ENCODE peak calls at places on chromosomes 1 and 21, in five cellular contexts. One of them, this sample, is unnamed. For H3K27me3 and H3K36me3, the result is how much of the 10 kb centered on the place peaks cover.

GRCh38 chr1:207103892-207104373 is at the start of gene C4BPA:
- DNase-seq in right lobe of liver: peak
- DNase-seq in upper lobe of left lung: no peak
- DNase-seq in osteoblast: no peak
- DNase-seq in mesenchymal stem cell: no peak
- DNase-seq in this sample: no peak

GRCh38 chr1:41678141-41678878 is 193.8 kb upstream of the EDN2 start:
- DNase-seq in mesenchymal stem cell: no peak
- DNase-seq in right lobe of liver: no peak
- DNase-seq in osteoblast: no peak
- DNase-seq in upper lobe of left lung: no peak
- DNase-seq in this sample: no peak

GRCh38 chr1:225451840-225452515 is 24.1 kb upstream of the LBR start:
- DNase-seq in osteoblast: no peak
- DNase-seq in mesenchymal stem cell: no peak
- DNase-seq in upper lobe of left lung: no peak
- DNase-seq in right lobe of liver: peak
- DNase-seq in this sample: peak

GRCh38 chr21:46114963-46115362 is 17.1 kb downstream of the COL6A2 start:
- DNase-seq in right lobe of liver: peak
- DNase-seq in upper lobe of left lung: peak
- DNase-seq in mesenchymal stem cell: no peak
- DNase-seq in osteoblast: peak
- DNase-seq in this sample: peak

GRCh38 chr1:201999625-202000238 is 10.7 kb upstream of the ELF3 start:
- DNase-seq in upper lobe of left lung: no peak
- DNase-seq in right lobe of liver: no peak
- DNase-seq in osteoblast: peak
- DNase-seq in mesenchymal stem cell: peak
- DNase-seq in this sample: peak

GRCh38 chr1:59128239-59128736 is 168.6 kb upstream of the FGGY start:
- DNase-seq in right lobe of liver: no peak
- DNase-seq in osteoblast: no peak
- DNase-seq in upper lobe of left lung: no peak
- DNase-seq in mesenchymal stem cell: no peak
- DNase-seq in this sample: no peak

GRCh38 chr1:159211331-159212136 is 6.9 kb downstream of the ACKR1 start:
- DNase-seq in right lobe of liver: no peak
- DNase-seq in mesenchymal stem cell: peak
- DNase-seq in upper lobe of left lung: no peak
- DNase-seq in osteoblast: no peak
- DNase-seq in this sample: peak

GRCh38 chr1:36123357-36123756 is 1.7 kb downstream of the COL8A2 start:
- DNase-seq in mesenchymal stem cell: no peak
- DNase-seq in osteoblast: peak
- DNase-seq in upper lobe of left lung: no peak
- DNase-seq in right lobe of liver: no peak
- DNase-seq in this sample: peak

GRCh38 chr1:246383791-246384190 is 123.3 kb downstream of the SMYD3 start:
- DNase-seq in mesenchymal stem cell: no peak
- DNase-seq in upper lobe of left lung: no peak
- DNase-seq in osteoblast: no peak
- DNase-seq in right lobe of liver: no peak
- DNase-seq in this sample: no peak

GRCh38 chr1:222243902-222244301 is 304.0 kb downstream of the HHIPL2 start:
- DNase-seq in upper lobe of left lung: no peak
- DNase-seq in right lobe of liver: no peak
- DNase-seq in osteoblast: no peak
- DNase-seq in mesenchymal stem cell: no peak
- DNase-seq in this sample: no peak

GRCh38 chr1:4053160-4053748 is 153.2 kb upstream of the C1orf174 start:
- DNase-seq in upper lobe of left lung: no peak
- DNase-seq in osteoblast: no peak
- DNase-seq in mesenchymal stem cell: no peak
- DNase-seq in right lobe of liver: no peak
- DNase-seq in this sample: peak

GRCh38 chr1:117612517-117613248 is 6.8 kb downstream of the TENT5C start:
- DNase-seq in upper lobe of left lung: no peak
- DNase-seq in right lobe of liver: peak
- DNase-seq in osteoblast: peak
- DNase-seq in mesenchymal stem cell: peak
- DNase-seq in this sample: no peak

GRCh38 chr1:49102752-49103151 is 326.1 kb upstream of the BEND5 start:
- DNase-seq in right lobe of liver: no peak
- DNase-seq in upper lobe of left lung: no peak
- DNase-seq in mesenchymal stem cell: no peak
- DNase-seq in osteoblast: no peak
- DNase-seq in this sample: no peak

GRCh38 chr1:36324322-36324802 is 917 bp upstream of the EVA1B start:
- DNase-seq in osteoblast: no peak
- DNase-seq in right lobe of liver: no peak
- DNase-seq in mesenchymal stem cell: no peak
- DNase-seq in upper lobe of left lung: no peak
- DNase-seq in this sample: no peak

GRCh38 chr1:26291433-26291832 is 11.5 kb downstream of the SH3BGRL3 start:
- DNase-seq in mesenchymal stem cell: no peak
- DNase-seq in upper lobe of left lung: peak
- DNase-seq in right lobe of liver: no peak
- DNase-seq in osteoblast: no peak
- DNase-seq in this sample: peak

GRCh38 chr1:26295194-26296138 is 11.0 kb downstream of the UBXN11 start:
- DNase-seq in upper lobe of left lung: peak
- DNase-seq in mesenchymal stem cell: no peak
- DNase-seq in right lobe of liver: no peak
- DNase-seq in osteoblast: peak
- DNase-seq in this sample: no peak

GRCh38 chr1:26296340-26297056 is 9.9 kb downstream of the UBXN11 start:
- DNase-seq in right lobe of liver: no peak
- DNase-seq in mesenchymal stem cell: no peak
- DNase-seq in upper lobe of left lung: peak
- DNase-seq in osteoblast: peak
- DNase-seq in this sample: no peak

GRCh38 chr1:26291939-26292338 is 12.1 kb downstream of the SH3BGRL3 start:
- DNase-seq in right lobe of liver: no peak
- DNase-seq in mesenchymal stem cell: no peak
- DNase-seq in upper lobe of left lung: no peak
- DNase-seq in osteoblast: peak
- DNase-seq in this sample: no peak

DNA sequence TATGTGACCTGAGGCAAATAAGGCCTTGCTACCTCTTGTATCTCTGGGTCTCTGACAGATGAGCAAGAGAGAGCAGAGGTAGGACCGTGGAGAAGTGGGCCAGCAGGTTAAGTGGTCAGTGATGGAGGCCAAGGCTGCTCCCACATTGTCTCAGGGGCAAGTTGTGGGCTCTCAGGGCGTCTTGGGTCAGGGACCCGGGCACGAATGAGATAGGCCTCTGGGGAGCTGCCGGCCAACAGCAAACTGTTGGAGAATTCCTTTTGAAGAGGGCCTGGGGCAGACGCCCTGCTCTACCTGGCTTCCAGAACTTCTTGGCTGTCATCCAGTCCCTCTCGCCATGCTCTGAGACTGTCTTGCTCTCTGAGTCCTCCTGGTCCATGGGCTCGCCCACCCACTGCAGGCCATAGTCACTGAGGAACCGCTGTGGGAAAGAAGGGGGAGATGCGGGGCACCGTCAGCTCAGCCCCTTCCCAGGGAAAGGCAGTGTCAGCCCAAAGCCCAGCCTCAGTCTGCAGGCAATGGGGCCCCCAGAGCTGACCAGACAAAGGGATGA is 12.4 kb downstream of the UBXN11 start:
- DNase-seq in osteoblast: peak
- DNase-seq in upper lobe of left lung: no peak
- DNase-seq in right lobe of liver: no peak
- DNase-seq in mesenchymal stem cell: no peak
- DNase-seq in this sample: no peak
- H3K4me3 ChIP-seq in osteoblast: no peak
- H3K4me3 ChIP-seq in upper lobe of left lung: no peak
- H3K4me3 ChIP-seq in right lobe of liver: no peak
- H3K4me3 ChIP-seq in mesenchymal stem cell: no peak
- H3K4me3 ChIP-seq in this sample: no peak

DNA sequence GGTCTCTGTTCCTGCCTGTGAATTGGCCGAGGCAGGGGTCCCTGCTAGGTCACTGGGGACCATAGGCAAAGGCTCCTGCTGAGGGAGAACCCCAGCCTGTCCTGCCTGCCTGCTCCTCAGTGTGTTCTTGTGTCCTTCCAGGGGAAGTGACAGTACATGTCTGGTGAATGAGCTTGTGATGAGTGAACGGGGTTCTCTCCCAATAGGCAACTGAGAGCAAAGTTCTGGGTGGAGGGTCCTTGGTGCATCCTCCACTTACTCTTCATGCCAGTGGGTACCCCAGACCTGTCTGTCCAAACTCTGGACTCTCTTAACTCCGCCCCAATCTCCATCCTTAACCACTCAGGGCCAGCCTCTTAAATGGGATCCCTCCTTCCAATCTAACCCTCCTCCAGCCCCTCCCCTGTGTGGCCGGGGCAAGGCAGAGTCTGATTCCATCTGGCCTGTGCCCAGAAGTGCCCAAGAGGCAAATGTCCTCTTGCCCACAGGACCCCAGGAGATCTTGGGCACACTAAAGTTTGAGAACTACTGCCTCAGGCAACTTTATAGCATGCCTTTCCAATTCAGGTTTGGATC is 2.0 kb downstream of the XKR8 start:
- DNase-seq in osteoblast: peak
- DNase-seq in upper lobe of left lung: no peak
- DNase-seq in mesenchymal stem cell: no peak
- DNase-seq in right lobe of liver: no peak
- DNase-seq in this sample: peak
- H3K27me3 ChIP-seq in osteoblast: under half
- H3K27me3 ChIP-seq in upper lobe of left lung: under half
- H3K27me3 ChIP-seq in mesenchymal stem cell: under half
- H3K27me3 ChIP-seq in right lobe of liver: under half
- H3K27me3 ChIP-seq in this sample: under half

GRCh38 chr1:20683614-20684013 is 22.4 kb upstream of the DDOST start:
- DNase-seq in right lobe of liver: no peak
- DNase-seq in upper lobe of left lung: no peak
- DNase-seq in mesenchymal stem cell: no peak
- DNase-seq in osteoblast: peak
- DNase-seq in this sample: no peak
- H3K36me3 ChIP-seq in right lobe of liver: under half
- H3K36me3 ChIP-seq in upper lobe of left lung: under half
- H3K36me3 ChIP-seq in mesenchymal stem cell: under half
- H3K36me3 ChIP-seq in osteoblast: under half
- H3K36me3 ChIP-seq in this sample: under half

GRCh38 chr1:206035027-206035426 is 11.3 kb upstream of the CTSE start:
- DNase-seq in mesenchymal stem cell: no peak
- DNase-seq in upper lobe of left lung: no peak
- DNase-seq in osteoblast: no peak
- DNase-seq in right lobe of liver: no peak
- DNase-seq in this sample: no peak

GRCh38 chr1:206037521-206037920 is 13.8 kb upstream of the CTSE start:
- DNase-seq in upper lobe of left lung: no peak
- DNase-seq in right lobe of liver: no peak
- DNase-seq in osteoblast: no peak
- DNase-seq in mesenchymal stem cell: no peak
- DNase-seq in this sample: no peak

GRCh38 chr1:206039046-206039929 is 13.7 kb upstream of the RHEX start:
- DNase-seq in right lobe of liver: no peak
- DNase-seq in upper lobe of left lung: no peak
- DNase-seq in osteoblast: no peak
- DNase-seq in mesenchymal stem cell: no peak
- DNase-seq in this sample: no peak

GRCh38 chr1:206040328-206040727 is 12.6 kb upstream of the RHEX start:
- DNase-seq in upper lobe of left lung: no peak
- DNase-seq in osteoblast: no peak
- DNase-seq in right lobe of liver: no peak
- DNase-seq in mesenchymal stem cell: no peak
- DNase-seq in this sample: no peak

GRCh38 chr1:206036661-206037455 is 13.2 kb upstream of the CTSE start:
- DNase-seq in mesenchymal stem cell: no peak
- DNase-seq in upper lobe of left lung: no peak
- DNase-seq in osteoblast: no peak
- DNase-seq in right lobe of liver: no peak
- DNase-seq in this sample: no peak
- H3K4me3 ChIP-seq in mesenchymal stem cell: no peak
- H3K4me3 ChIP-seq in upper lobe of left lung: no peak
- H3K4me3 ChIP-seq in osteoblast: no peak
- H3K4me3 ChIP-seq in right lobe of liver: no peak
- H3K4me3 ChIP-seq in this sample: no peak

DNA sequence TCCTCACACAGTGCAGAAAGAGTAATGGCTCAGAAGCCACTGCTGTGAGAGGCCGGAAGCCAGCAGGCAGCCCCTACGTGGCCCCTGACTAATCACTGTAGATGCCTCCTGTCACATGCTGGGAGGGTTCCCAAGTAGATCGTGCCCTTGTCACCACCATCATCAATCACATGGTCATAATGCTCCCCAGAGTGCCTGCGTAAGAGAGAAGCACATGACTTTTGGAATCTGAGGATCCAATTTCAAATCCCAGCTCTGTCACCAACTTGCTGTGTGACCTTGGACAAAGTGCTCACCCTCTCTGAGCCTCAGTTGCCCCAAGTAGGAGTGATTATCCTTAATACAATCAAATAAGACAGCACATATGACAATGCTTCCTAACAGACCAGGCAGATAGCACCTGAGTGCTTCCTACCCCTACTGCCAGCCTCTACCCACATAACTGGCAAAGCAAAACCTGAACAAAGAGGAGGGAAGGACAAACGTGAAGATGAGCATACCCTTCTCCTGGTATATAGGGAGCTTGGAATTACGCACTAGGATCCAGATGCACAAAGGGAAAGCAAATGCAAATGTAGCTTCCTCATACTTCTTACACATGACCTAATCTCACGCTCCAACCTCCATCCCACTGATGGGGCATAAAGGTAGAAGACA is 65.7 kb downstream of the SDC3 start:
- DNase-seq in right lobe of liver: no peak
- DNase-seq in mesenchymal stem cell: peak
- DNase-seq in upper lobe of left lung: no peak
- DNase-seq in osteoblast: no peak
- DNase-seq in this sample: no peak
- H3K27me3 ChIP-seq in right lobe of liver: under half
- H3K27me3 ChIP-seq in mesenchymal stem cell: half or more
- H3K27me3 ChIP-seq in upper lobe of left lung: under half
- H3K27me3 ChIP-seq in osteoblast: under half
- H3K27me3 ChIP-seq in this sample: under half

GRCh38 chr1:55141295-55141893 is 73.8 kb downstream of the USP24 start:
- DNase-seq in mesenchymal stem cell: no peak
- DNase-seq in right lobe of liver: no peak
- DNase-seq in osteoblast: peak
- DNase-seq in upper lobe of left lung: no peak
- DNase-seq in this sample: no peak
- H3K36me3 ChIP-seq in mesenchymal stem cell: half or more
- H3K36me3 ChIP-seq in right lobe of liver: under half
- H3K36me3 ChIP-seq in osteoblast: half or more
- H3K36me3 ChIP-seq in upper lobe of left lung: under half
- H3K36me3 ChIP-seq in this sample: under half

This sample was measured in H7.